ENCODE peak calls at places on chromosome 21, in eight cellular contexts. K is astrocyte; W is RWPE1; Z is nephron progenitor cell; P is fibroblast of lung; C is activated CD8-positive, alpha-beta T cell treated with anti-CD3 and anti-CD28 coated beads for 36 hours; Q is dorsolateral prefrontal cortex; Y is AG10803. T is an unnamed sample.

GRCh38 chr21:44889625-44890337 is 16.3 kb upstream of the PTTG1IP start:
- DNase-seq in W (no peak), K (no peak), Y (no peak), Z (no peak), P (no peak), C (no peak), Q (no peak), T (no peak)

GRCh38 chr21:45923146-45923545 is 58.4 kb upstream of the COL6A1 start:
- DNase-seq in W (peak; percentile 41), C (peak; percentile 72), Z (peak; percentile 79), P (peak; percentile 63), Y (peak; percentile 77), Q (peak; percentile 88), K (peak; percentile 46), T (peak; percentile 54)

GRCh38 chr21:46295996-46296752 is 10.0 kb downstream of the YBEY start:
- DNase-seq in P (peak; percentile 40), Y (peak; percentile 96), W (no peak), C (peak; percentile 84), Z (no peak), K (no peak), Q (peak; percentile 15), T (no peak)

GRCh38 chr21:14223365-14223764 is 7.4 kb downstream of the RBM11 start:
- DNase-seq in K (no peak), Y (no peak), P (no peak), Q (no peak), C (no peak), W (no peak), Z (no peak), T (no peak)

GRCh38 chr21:32359719-32360260 is 33.0 kb downstream of the URB1 start:
- DNase-seq in C (no peak), W (no peak), K (no peak), Q (no peak), P (no peak), Z (no peak), Y (peak; percentile 15), T (peak; percentile 17)

GRCh38 chr21:45544449-45545235 is 2.4 kb upstream of the SLC19A1 start:
- DNase-seq in Y (no peak), W (no peak), K (no peak), C (no peak), Z (no peak), P (no peak), Q (no peak), T (no peak)

GRCh38 chr21:39317134-39318090 is 4.0 kb upstream of the BRWD1 start:
- DNase-seq in P (no peak), W (no peak), C (no peak), Y (no peak), Q (no peak), Z (no peak), K (no peak), T (no peak)

GRCh38 chr21:36929622-36930021 is 36.8 kb downstream of the HLCS start:
- DNase-seq in K (no peak), Q (peak; percentile 50), Y (peak; percentile 11), Z (no peak), C (no peak), W (peak; percentile 35), P (peak; percentile 17), T (no peak)

GRCh38 chr21:33682992-33683627 is 40.8 kb downstream of the ITSN1 start:
- DNase-seq in Q (no peak), Z (no peak), W (peak; percentile 74), C (no peak), Y (peak; percentile 91), K (peak; percentile 99), P (peak; percentile 99), T (peak; percentile 38)

GRCh38 chr21:17925900-17926299 is 106.7 kb upstream of the C21orf91 start:
- DNase-seq in Z (peak; percentile 12), Q (no peak), W (no peak), P (peak; percentile 27), C (no peak), K (no peak), Y (peak; percentile 33), T (peak; percentile 6)

GRCh38 chr21:26148834-26149354 is 21.7 kb downstream of the APP start:
- DNase-seq in P (peak; percentile 58), Z (no peak), C (no peak), W (no peak), Q (no peak), K (no peak), Y (peak; percentile 68), T (no peak)

GRCh38 chr21:38956006-38956405 is 150.3 kb downstream of the ETS2 start:
- DNase-seq in Y (no peak), P (no peak), W (no peak), Q (no peak), K (no peak), C (no peak), Z (no peak), T (no peak)

GRCh38 chr21:45859041-45859761 is 122.4 kb upstream of the COL6A1 start:
- DNase-seq in K (no peak), Y (no peak), W (no peak), Q (no peak), C (no peak), P (no peak), Z (no peak), T (no peak)

GRCh38 chr21:26513212-26513611 is 59.9 kb downstream of the CYYR1 start:
- DNase-seq in K (peak; percentile 70), Q (no peak), Y (peak; percentile 91), Z (no peak), W (no peak), C (no peak), P (peak; percentile 77), T (no peak)

GRCh38 chr21:39696196-39696595 is 48.8 kb upstream of the IGSF5 start:
- DNase-seq in K (no peak), Z (no peak), Q (no peak), C (no peak), P (no peak), W (no peak), Y (no peak), T (no peak)

GRCh38 chr21:44337941-44338895 is 972 bp downstream of the CFAP410 start:
- DNase-seq in Q (peak; percentile 53), Y (peak; percentile 54), P (peak; percentile 58), Z (peak; percentile 72), K (peak; percentile 42), C (peak; percentile 51), W (peak; percentile 20), T (peak; percentile 64)

GRCh38 chr21:37658994-37659458 is 257.2 kb downstream of the KCNJ6 start:
- DNase-seq in P (peak; percentile 79), W (peak; percentile 60), C (peak; percentile 3), K (peak; percentile 76), Q (no peak), Y (peak; percentile 82), Z (no peak), T (no peak)

GRCh38 chr21:45640001-45640887 is 3.3 kb upstream of the PCBP3 start:
- DNase-seq in W (no peak), Z (no peak), Q (no peak), P (no peak), Y (no peak), C (no peak), K (no peak), T (no peak)

DNA sequence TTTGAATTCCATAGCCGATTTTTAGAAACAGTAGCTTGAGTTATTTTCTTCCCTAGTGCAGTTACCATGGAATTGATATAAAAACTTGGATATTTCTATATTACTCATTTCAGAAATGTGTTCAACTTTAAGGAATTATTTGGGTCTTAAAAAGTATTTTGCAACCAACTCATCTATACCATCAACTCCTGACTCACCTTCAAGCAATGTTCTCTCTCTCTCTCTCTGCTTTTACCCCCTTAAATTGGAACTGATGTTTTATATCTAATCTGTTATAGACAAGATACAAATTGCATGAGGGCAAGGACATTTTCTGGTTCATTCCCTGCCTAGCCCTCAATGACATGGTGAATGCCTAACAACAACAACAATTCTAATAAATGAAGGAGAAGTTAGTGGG is 214.7 kb upstream of the NRIP1 start:
- DNase-seq in C (no peak), K (no peak), Q (no peak), Y (no peak), W (peak; percentile 11), P (peak; percentile 17), Z (no peak), T (no peak)
- TF ChIP-seq CTCF in C (no peak), K (no peak), Q (no peak), Y (no peak), W (no peak), P (no peak), Z (no peak), T (no peak)

DNA sequence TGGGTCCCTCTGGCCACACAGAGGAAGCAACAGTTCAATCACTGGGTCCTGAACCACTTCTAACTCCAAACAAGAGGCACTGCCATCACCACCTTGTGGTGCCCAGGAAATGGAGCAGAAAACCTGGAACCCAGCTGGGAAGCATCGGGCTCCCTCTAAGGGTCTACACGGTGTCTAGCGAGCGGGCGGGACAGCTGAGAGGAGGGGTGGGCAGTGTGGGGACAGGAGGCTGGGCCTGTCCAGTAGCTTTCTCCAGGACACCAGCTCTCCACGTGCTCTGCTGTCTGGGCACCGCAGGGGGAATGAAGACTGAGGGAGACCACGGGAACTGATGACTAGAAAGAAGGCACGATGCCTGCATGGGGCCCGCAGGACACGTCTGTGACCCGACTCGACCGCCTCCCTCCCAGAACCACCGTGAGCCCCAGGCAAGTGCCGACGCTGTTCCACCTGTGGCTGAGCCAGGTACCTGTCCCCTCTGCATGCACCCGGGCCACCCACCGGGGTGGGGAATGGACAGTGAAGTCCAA is 5.4 kb upstream of the PRDM15 start:
- DNase-seq in K (no peak), Y (no peak), W (no peak), C (no peak), Q (no peak), Z (no peak), P (no peak), T (no peak)
- TF ChIP-seq CTCF in K (no peak), Y (no peak), W (no peak), C (no peak), Q (no peak), Z (no peak), P (no peak), T (no peak)

GRCh38 chr21:34890724-34891609 is 158.1 kb downstream of the RUNX1 start:
- DNase-seq in K (peak; percentile 52), W (no peak), Q (no peak), P (peak; percentile 61), C (no peak), Z (peak; percentile 42), Y (peak; percentile 57), T (peak; percentile 26)

GRCh38 chr21:34894401-34894800 is 154.7 kb downstream of the RUNX1 start:
- DNase-seq in Q (no peak), W (no peak), Z (no peak), Y (no peak), K (no peak), P (no peak), C (no peak), T (no peak)

GRCh38 chr21:34891610-34891943 is 157.5 kb downstream of the RUNX1 start:
- DNase-seq in Y (no peak), W (no peak), Z (no peak), C (no peak), Q (no peak), P (no peak), K (no peak), T (no peak)

GRCh38 chr21:34890258-34890723 is 158.8 kb downstream of the RUNX1 start:
- DNase-seq in W (no peak), Q (no peak), P (no peak), C (no peak), Z (no peak), Y (no peak), K (no peak), T (no peak)

GRCh38 chr21:34892196-34892595 is 156.9 kb downstream of the RUNX1 start:
- DNase-seq in Z (no peak), W (no peak), C (no peak), P (peak; percentile 65), Y (peak; percentile 47), Q (no peak), K (peak; percentile 60), T (no peak)
- TF ChIP-seq CTCF in Z (no peak), W (no peak), C (no peak), P (no peak), Y (no peak), Q (no peak), K (no peak), T (no peak)

GRCh38 chr21:16330340-16331319 is 600.8 kb downstream of the USP25 start:
- DNase-seq in P (peak; percentile 71), Q (peak; percentile 29), K (peak; percentile 62), C (peak; percentile 9), Y (peak; percentile 72), W (peak; percentile 42), Z (peak; percentile 24), T (peak; percentile 15)
- TF ChIP-seq CTCF in P (peak; percentile 45), Q (peak; percentile 89), K (peak; percentile 81), C (peak; percentile 66), Y (peak; percentile 84), W (peak; percentile 74), Z (peak; percentile 67), T (no peak)